ENCODE peak calls at places on chromosomes 6 and 20, in eight cellular contexts. G is AG04450, A is GM12865, E is endodermal cell, S is WTC11, M is uterus, X is ascending aorta, J is fibroblast of lung. R is an unnamed sample.

GRCh38 chr20:19832875-19833274 is 74.8 kb downstream of the RIN2 start:
- DNase-seq in G (no peak), A (no peak), E (no peak), S (no peak), M (no peak), X (no peak), J (no peak), R (no peak)

GRCh38 chr6:29531668-29532067 is 27.9 kb downstream of the UBD start:
- DNase-seq in G (no peak), A (no peak), E (peak; percentile 35), S (no peak), M (no peak), X (no peak), J (no peak), R (no peak)

GRCh38 chr6:134416501-134417154 is 98.7 kb upstream of the SGK1 start:
- DNase-seq in G (no peak), A (no peak), E (no peak), S (no peak), M (no peak), X (no peak), J (no peak), R (no peak)

GRCh38 chr20:6590891-6591679 is 176.4 kb upstream of the BMP2 start:
- DNase-seq in G (no peak), A (no peak), E (no peak), S (no peak), M (no peak), X (no peak), J (peak; percentile 77), R (no peak)

GRCh38 chr20:9112541-9113515 is 43.9 kb downstream of the PLCB4 start:
- DNase-seq in G (peak; percentile 55), A (no peak), E (no peak), S (no peak), M (no peak), X (no peak), J (peak; percentile 71), R (no peak)

GRCh38 chr6:121055572-121056163 is 278.6 kb downstream of the TBC1D32 start:
- DNase-seq in G (peak; percentile 24), A (peak; percentile 35), E (no peak), S (no peak), M (no peak), X (no peak), J (peak; percentile 65), R (peak; percentile 23)

GRCh38 chr6:110528051-110528929 is 51.9 kb upstream of the SLC22A16 start:
- DNase-seq in G (no peak), A (peak; percentile 70), E (peak; percentile 71), S (peak; percentile 33), M (peak; percentile 54), X (no peak), J (peak; percentile 81), R (peak; percentile 47)

GRCh38 chr20:51542033-51542893 is at the start of gene NFATC2:
- DNase-seq in G (no peak), A (peak; percentile 69), E (peak; percentile 83), S (peak; percentile 59), M (no peak), X (no peak), J (no peak), R (peak; percentile 71)

GRCh38 chr20:10369723-10370090 is 64.3 kb downstream of the MKKS start:
- DNase-seq in G (no peak), A (no peak), E (no peak), S (no peak), M (no peak), X (no peak), J (peak; percentile 76), R (no peak)

GRCh38 chr6:167045828-167046580 is 46.8 kb downstream of the CEP43 start:
- DNase-seq in G (no peak), A (no peak), E (no peak), S (peak; percentile 41), M (no peak), X (no peak), J (no peak), R (no peak)

GRCh38 chr6:167044696-167045095 is 45.5 kb downstream of the CEP43 start:
- DNase-seq in G (no peak), A (no peak), E (peak; percentile 60), S (peak; percentile 19), M (no peak), X (no peak), J (peak; percentile 3), R (no peak)

GRCh38 chr6:167049275-167049674 is 50.1 kb downstream of the CEP43 start:
- DNase-seq in G (no peak), A (no peak), E (no peak), S (no peak), M (no peak), X (no peak), J (no peak), R (no peak)

GRCh38 chr6:167047554-167047953 is 48.4 kb downstream of the CEP43 start:
- DNase-seq in G (no peak), A (peak; percentile 86), E (no peak), S (no peak), M (no peak), X (no peak), J (no peak), R (no peak)

GRCh38 chr6:167046861-167047495 is 47.8 kb downstream of the CEP43 start:
- DNase-seq in G (no peak), A (no peak), E (no peak), S (peak; percentile 23), M (no peak), X (no peak), J (no peak), R (no peak)
- TF ChIP-seq CTCF in G (no peak), A (no peak), E (peak; percentile 39), S (no peak), M (no peak), X (no peak), J (no peak), R (no peak)

DNA sequence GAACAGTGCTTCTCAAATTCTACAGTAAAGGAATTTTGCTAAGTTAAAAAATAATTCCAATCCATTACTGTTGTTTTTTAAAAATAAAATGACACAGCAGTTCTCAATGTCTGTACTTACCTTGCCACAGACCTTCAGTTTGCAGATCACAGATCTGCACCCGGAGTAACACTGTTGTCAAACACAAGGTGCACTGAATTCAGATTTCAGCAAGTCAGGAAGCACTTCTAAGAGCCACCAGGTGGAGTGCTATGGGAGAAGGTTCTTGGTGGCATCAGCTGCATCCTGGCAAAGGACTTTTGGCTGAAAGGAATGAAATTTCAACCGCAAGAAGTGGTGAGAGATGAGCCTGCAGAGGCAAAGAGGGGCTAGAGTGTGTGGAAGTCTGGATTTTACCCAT is 17.4 kb downstream of the RSPH4A start:
- DNase-seq in G (no peak), A (peak; percentile 21), E (peak; percentile 66), S (no peak), M (no peak), X (no peak), J (no peak), R (no peak)
- TF ChIP-seq CTCF in G (peak; percentile 21), A (peak; percentile 23), E (peak; percentile 72), S (peak; percentile 13), M (no peak), X (no peak), J (peak; percentile 21), R (no peak)

DNA sequence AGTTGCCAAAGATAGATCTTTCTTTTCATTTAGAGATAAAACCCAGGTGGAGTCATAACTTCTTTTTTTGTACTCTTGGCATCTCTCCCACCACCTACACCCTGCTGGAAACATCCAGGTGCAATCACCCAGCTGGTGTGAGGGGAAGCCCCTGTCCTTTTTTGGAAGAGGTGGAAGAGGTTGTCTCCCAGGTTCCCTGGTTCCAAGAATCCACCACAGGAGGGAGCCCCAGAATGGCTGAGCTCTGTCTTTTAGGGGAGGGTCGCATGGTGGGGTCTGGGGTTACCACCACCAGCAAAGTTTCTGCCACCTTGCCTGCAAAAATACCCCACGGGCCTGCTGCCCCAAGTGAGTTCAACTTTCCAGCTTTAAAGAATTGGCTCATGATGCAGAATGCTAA is 10.8 kb downstream of the SMOC2 start:
- DNase-seq in G (no peak), A (no peak), E (peak; percentile 78), S (peak; percentile 44), M (no peak), X (no peak), J (no peak), R (no peak)
- TF ChIP-seq CTCF in G (no peak), A (no peak), E (peak; percentile 76), S (peak; percentile 22), M (peak; percentile 25), X (peak; percentile 8), J (no peak), R (peak; percentile 40)

GRCh38 chr20:44597516-44597915 is 15.1 kb downstream of the PKIG start:
- DNase-seq in G (no peak), A (no peak), E (no peak), S (no peak), M (no peak), X (no peak), J (no peak), R (no peak)

GRCh38 chr20:44600301-44600700 is 17.9 kb downstream of the PKIG start:
- DNase-seq in G (no peak), A (no peak), E (no peak), S (no peak), M (no peak), X (no peak), J (no peak), R (no peak)

GRCh38 chr20:44599715-44600114 is 17.3 kb downstream of the PKIG start:
- DNase-seq in G (no peak), A (no peak), E (no peak), S (no peak), M (no peak), X (no peak), J (no peak), R (no peak)

GRCh38 chr20:44597930-44598329 is 15.6 kb downstream of the PKIG start:
- DNase-seq in G (no peak), A (no peak), E (no peak), S (no peak), M (no peak), X (no peak), J (no peak), R (no peak)

DNA sequence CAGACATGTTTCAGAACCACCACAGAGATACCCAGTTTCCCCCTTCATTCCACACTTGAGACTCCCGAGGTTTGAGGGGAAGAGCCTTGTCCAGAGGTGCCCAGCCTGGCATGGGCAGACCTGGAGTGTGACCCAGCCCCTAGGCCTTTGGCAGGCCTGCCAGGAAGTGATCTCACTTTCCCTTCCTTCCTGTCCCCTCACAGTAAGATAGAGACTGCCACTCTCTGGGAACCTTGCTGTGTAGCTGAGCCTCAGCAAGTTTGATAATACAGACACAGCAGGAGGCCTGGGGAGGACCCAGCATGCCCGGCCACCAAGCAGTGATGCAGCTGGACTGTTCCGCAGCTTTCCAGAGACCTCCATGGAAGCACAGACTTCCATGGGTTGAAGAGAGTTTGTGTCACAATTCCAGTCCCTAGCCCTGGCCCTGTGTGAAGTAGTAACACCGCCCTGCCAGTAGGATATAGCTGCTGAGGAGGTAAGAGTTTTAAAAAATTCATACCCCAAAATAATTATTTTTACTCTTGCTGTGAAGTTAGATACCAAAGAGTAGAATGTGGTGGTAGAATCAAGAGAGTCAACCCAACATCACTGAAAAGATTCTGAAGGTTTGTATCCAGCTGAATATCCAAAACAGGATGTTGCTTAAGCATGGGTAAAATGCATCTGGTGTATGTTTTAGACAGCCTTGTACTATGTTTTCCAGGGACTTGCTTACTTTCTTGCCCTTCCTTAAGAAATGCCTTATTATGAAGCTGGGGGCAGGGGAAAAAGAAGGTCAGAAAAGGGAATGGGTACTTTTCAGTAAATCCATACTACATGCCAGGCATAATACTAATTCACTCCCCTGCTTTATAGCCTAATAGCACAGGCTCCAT is 16.3 kb downstream of the PKIG start:
- DNase-seq in G (no peak), A (peak; percentile 68), E (no peak), S (no peak), M (peak; percentile 50), X (no peak), J (peak; percentile 28), R (no peak)
- TF ChIP-seq CTCF in G (peak; percentile 24), A (peak; percentile 27), E (peak; percentile 64), S (no peak), M (no peak), X (no peak), J (peak; percentile 12), R (no peak)

GRCh38 chr6:3748208-3748701 is 3.3 kb downstream of the PXDC1 start:
- DNase-seq in G (no peak), A (peak; percentile 53), E (peak; percentile 93), S (peak; percentile 78), M (peak; percentile 55), X (no peak), J (peak; percentile 75), R (peak; percentile 71)
- TF ChIP-seq CTCF in G (peak; percentile 76), A (peak; percentile 67), E (peak; percentile 85), S (no peak), M (peak; percentile 49), X (peak; percentile 67), J (peak; percentile 68), R (peak; percentile 54)